ENCODE peak calls at places on chromosomes 12 and 14, in five cellular contexts. N, S, R, O and J are unnamed samples.
A peak's percentile ranks its signal among the peaks of the same experiment; 100 is the strongest.

GRCh38 chr14:59870277-59871165 is at the start of gene RTN1:
- DNase-seq in N (peak; percentile 68), S (no peak), R (peak; percentile 60), O (no peak), J (peak; percentile 20)

GRCh38 chr12:95319694-95320331 is 102.2 kb downstream of the VEZT start:
- DNase-seq in N (no peak), S (no peak), R (no peak), O (no peak), J (no peak)

GRCh38 chr14:73727181-73727580 is 13.0 kb upstream of the PNMA1 start:
- DNase-seq in N (no peak), S (no peak), R (no peak), O (no peak), J (no peak)

GRCh38 chr12:63151061-63151897 is at the start of gene AVPR1A:
- DNase-seq in N (no peak), S (no peak), R (peak; percentile 15), O (no peak), J (peak; percentile 57)

GRCh38 chr12:106049546-106049945 is 89.2 kb downstream of the NUAK1 start:
- DNase-seq in N (no peak), S (no peak), R (no peak), O (no peak), J (no peak)

GRCh38 chr12:105355752-105356151 is 25.3 kb downstream of the C12orf75 start:
- DNase-seq in N (no peak), S (peak; percentile 4), R (no peak), O (no peak), J (no peak)

GRCh38 chr12:43029971-43030370 is 440.4 kb upstream of the PRICKLE1 start:
- DNase-seq in N (no peak), S (no peak), R (no peak), O (no peak), J (no peak)

GRCh38 chr12:22415342-22416309 is 81.1 kb upstream of the ST8SIA1 start:
- DNase-seq in N (no peak), S (no peak), R (no peak), O (no peak), J (no peak)

GRCh38 chr12:27289414-27289813 is 43.2 kb upstream of the BMAL2 start:
- DNase-seq in N (no peak), S (no peak), R (no peak), O (no peak), J (no peak)

GRCh38 chr12:123431951-123432886 is 4.3 kb downstream of the RILPL2 start:
- DNase-seq in N (no peak), S (peak; percentile 69), R (no peak), O (no peak), J (no peak)